ENCODE peak calls at places on chromosomes 12 and 14, in six cellular contexts. P is heart left ventricle, K is adrenal gland, U is body of pancreas, J is kidney, T is AG04450. F is an unnamed sample. For H3K9me3, the result is how much of the 10 kb centered on the place peaks cover.

GRCh38 chr14:101761881-101762529 is 496 bp downstream of the PPP2R5C start:
- DNase-seq in P (peak), K (peak), U (peak), J (peak), T (no peak), F (peak)

GRCh38 chr12:12159988-12160387 is 89.2 kb downstream of the BCL2L14 start:
- DNase-seq in P (no peak), K (no peak), U (no peak), J (no peak), T (no peak), F (no peak)

GRCh38 chr14:89915114-89915878 is 39.2 kb downstream of the EFCAB11 start:
- DNase-seq in P (peak), K (peak), U (peak), J (no peak), T (no peak), F (peak)

GRCh38 chr14:74973003-74973614 is 17.7 kb upstream of the PGF start:
- DNase-seq in P (peak), K (peak), U (peak), J (peak), T (no peak), F (peak)

GRCh38 chr12:64470507-64470906 is 18.6 kb downstream of the TBK1 start:
- DNase-seq in P (no peak), K (no peak), U (no peak), J (no peak), T (no peak), F (no peak)

GRCh38 chr12:46915861-46916260 is 90.1 kb upstream of the SLC38A4 start:
- DNase-seq in P (no peak), K (no peak), U (no peak), J (no peak), T (peak), F (no peak)

GRCh38 chr14:100376751-100377171 is 53.6 kb downstream of the SLC25A47 start:
- DNase-seq in P (no peak), K (no peak), U (no peak), J (no peak), T (no peak), F (no peak)

GRCh38 chr14:75259946-75260545 is 18.6 kb upstream of the FOS start:
- DNase-seq in P (no peak), K (no peak), U (no peak), J (no peak), T (no peak), F (no peak)

GRCh38 chr12:104372048-104372720 is 68.6 kb downstream of the EID3 start:
- DNase-seq in P (no peak), K (no peak), U (no peak), J (no peak), T (no peak), F (no peak)

GRCh38 chr14:35867280-35867629 is 41.1 kb downstream of the BRMS1L start:
- DNase-seq in P (no peak), K (no peak), U (no peak), J (no peak), T (no peak), F (no peak)

GRCh38 chr12:6869049-6870021 is 2.0 kb downstream of the TPI1 start:
- DNase-seq in P (peak), K (peak), U (peak), J (peak), T (peak), F (peak)

GRCh38 chr14:34568803-34569202 is 29.3 kb upstream of the EAPP start:
- DNase-seq in P (no peak), K (no peak), U (peak), J (no peak), T (no peak), F (no peak)

GRCh38 chr14:105393151-105393550 is 5.2 kb upstream of the TEX22 start:
- DNase-seq in P (no peak), K (no peak), U (no peak), J (peak), T (no peak), F (no peak)

GRCh38 chr12:24861751-24862575 is 86.9 kb downstream of the BCAT1 start:
- DNase-seq in P (no peak), K (no peak), U (peak), J (no peak), T (no peak), F (no peak)

GRCh38 chr14:23694085-23694975 is 58.2 kb downstream of the DHRS2 start:
- DNase-seq in P (no peak), K (no peak), U (peak), J (no peak), T (no peak), F (no peak)

GRCh38 chr12:113766133-113766879 is 199.8 kb downstream of the RBM19 start:
- DNase-seq in P (no peak), K (no peak), U (no peak), J (no peak), T (no peak), F (no peak)

GRCh38 chr12:93552427-93552826 is 20.0 kb upstream of the SOCS2 start:
- DNase-seq in P (no peak), K (no peak), U (no peak), J (no peak), T (no peak), F (no peak)

GRCh38 chr14:97920201-97920600 is 1123.0 kb downstream of the VRK1 start:
- DNase-seq in P (no peak), K (no peak), U (no peak), J (no peak), T (no peak), F (no peak)
- H3K9me3 ChIP-seq in P (under half), K (under half), U (under half), J (under half), T (under half), F (under half)

DNA sequence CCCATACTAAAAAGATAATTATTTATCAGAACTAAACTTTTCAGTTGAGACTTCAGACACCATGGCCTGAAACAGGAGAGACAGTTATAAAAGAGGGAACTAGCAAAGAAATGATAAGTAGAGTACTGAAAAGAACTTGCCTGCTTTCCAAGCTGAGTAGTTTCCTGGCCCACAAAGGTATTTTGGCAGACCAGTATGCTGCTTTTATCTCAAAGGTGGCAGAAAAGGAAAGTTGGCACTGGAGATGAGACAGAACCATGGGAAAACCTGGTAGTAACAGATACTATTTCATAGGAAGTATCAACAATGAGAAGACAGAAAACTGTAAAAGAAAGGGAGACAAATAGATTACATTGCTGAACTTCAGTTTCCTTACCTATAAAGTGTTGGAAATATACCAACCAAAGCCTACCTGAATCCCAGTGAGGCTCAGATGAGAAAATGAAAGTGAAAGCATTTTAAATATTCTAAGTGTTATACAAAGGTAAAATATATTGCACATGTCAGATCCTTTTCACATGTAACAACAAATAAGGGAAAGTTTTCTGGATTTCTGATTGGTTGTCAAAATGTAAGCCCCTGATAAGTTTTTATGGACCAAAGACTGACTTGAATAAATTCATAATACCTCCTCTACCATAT is 155.3 kb upstream of the FSCB start:
- DNase-seq in P (no peak), K (no peak), U (no peak), J (no peak), T (no peak), F (peak)
- H3K4me3 ChIP-seq in P (no peak), K (no peak), U (no peak), J (no peak), T (no peak), F (no peak)

GRCh38 chr14:106826833-106827369 is 1300.5 kb downstream of the TMEM121 start:
- DNase-seq in P (no peak), K (no peak), U (no peak), J (no peak), T (no peak), F (no peak)
- H3K9me3 ChIP-seq in P (under half), K (under half), U (under half), J (under half), T (under half), F (under half)

DNA sequence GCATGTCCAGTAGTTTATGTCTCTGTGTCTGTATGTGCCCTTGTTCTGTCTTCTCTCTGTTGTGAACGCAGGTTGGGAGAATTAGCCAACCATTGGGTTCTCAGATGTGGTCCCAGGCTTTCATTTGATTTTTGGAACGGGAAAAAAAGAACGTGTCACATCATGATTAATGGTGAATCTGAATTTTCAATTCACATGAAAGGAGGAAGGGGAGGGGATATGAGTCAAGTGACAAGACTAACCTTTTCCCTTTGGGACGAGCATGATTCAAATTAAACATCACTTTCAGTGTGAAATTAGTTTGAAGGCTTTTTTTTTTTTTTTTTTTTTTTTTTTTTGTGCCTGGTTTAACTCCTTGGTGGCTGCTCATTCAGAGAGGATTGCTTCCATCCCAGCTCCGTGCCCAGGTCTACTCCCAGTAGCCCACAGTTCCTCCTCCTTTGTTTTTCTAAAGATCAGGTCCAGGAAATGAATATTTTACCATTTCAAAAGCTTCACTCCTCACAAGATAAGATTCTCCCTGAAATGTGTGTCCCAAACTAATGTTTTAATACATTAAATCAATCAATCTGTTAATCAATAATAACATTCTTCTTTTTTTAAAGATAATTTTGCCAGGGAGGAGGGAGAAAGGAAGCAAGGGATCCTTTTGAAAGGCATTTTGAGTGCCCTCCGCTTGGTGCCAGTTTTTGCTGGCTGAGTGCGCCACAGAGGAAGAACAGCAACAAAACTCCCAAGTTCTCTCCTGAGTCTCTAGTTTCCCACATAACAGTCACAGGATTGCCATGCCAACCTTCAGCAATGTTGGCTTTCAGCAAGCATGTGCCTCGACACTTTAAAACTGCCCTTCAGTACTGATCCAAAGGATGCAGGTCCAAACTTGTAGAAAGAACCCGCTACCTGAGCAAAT is 99.0 kb downstream of the RMST start:
- DNase-seq in P (no peak), K (no peak), U (no peak), J (no peak), T (no peak), F (peak)
- H3K4me3 ChIP-seq in P (no peak), K (no peak), U (no peak), J (no peak), T (no peak), F (no peak)

F was measured in thyroid gland.